ENCODE peak calls at places on chromosomes 13 and 19, in eight cellular contexts. W is CD4-positive, alpha-beta memory T cell; P is effector memory CD8-positive, alpha-beta T cell; T is A673; V is pancreas; Q is HFF-Myc; K is tibial nerve; R is IMR-90. Z is an unnamed sample.

GRCh38 chr13:22285867-22286632 is 615.2 kb downstream of the FGF9 start:
- DNase-seq in W (no peak), P (no peak), T (no peak), V (no peak), Q (no peak), K (no peak), R (no peak), Z (no peak)

GRCh38 chr13:100738176-100738855 is 63.7 kb upstream of the TMTC4 start:
- DNase-seq in W (no peak), P (no peak), T (peak), V (no peak), Q (no peak), K (no peak), R (no peak), Z (no peak)

GRCh38 chr19:35272122-35272715 is 3.5 kb downstream of the USF2 start:
- DNase-seq in W (no peak), P (no peak), T (no peak), V (no peak), Q (no peak), K (no peak), R (no peak), Z (no peak)

GRCh38 chr13:63910406-63910957 is 2494.8 kb upstream of the PCDH20 start:
- DNase-seq in W (no peak), P (no peak), T (peak), V (no peak), Q (no peak), K (no peak), R (peak), Z (no peak)

GRCh38 chr19:46068345-46069258 is 27.8 kb upstream of the IGFL4 start:
- DNase-seq in W (no peak), P (no peak), T (peak), V (no peak), Q (peak), K (no peak), R (peak), Z (no peak)

GRCh38 chr19:18906605-18907519 is 10.9 kb upstream of the CERS1 start:
- DNase-seq in W (peak), P (no peak), T (no peak), V (no peak), Q (no peak), K (no peak), R (no peak), Z (no peak)

GRCh38 chr19:36013280-36014028 is 559 bp downstream of the ALKBH6 start:
- DNase-seq in W (no peak), P (no peak), T (no peak), V (no peak), Q (no peak), K (no peak), R (no peak), Z (no peak)

GRCh38 chr13:59488436-59488835 is 675.3 kb downstream of the DIAPH3 start:
- DNase-seq in W (no peak), P (no peak), T (no peak), V (no peak), Q (no peak), K (no peak), R (no peak), Z (no peak)

GRCh38 chr19:50357178-50358100 is 8.0 kb downstream of the NAPSA start:
- DNase-seq in W (peak), P (peak), T (peak), V (peak), Q (no peak), K (peak), R (peak), Z (peak)

GRCh38 chr13:44752184-44752583 is 176.1 kb upstream of the TSC22D1 start:
- DNase-seq in W (no peak), P (no peak), T (no peak), V (no peak), Q (no peak), K (no peak), R (no peak), Z (no peak)

GRCh38 chr19:53982611-53983010 is 8.8 kb upstream of the CACNG6 start:
- DNase-seq in W (no peak), P (no peak), T (peak), V (no peak), Q (no peak), K (no peak), R (no peak), Z (no peak)

Z was measured in HEK293T.